ENCODE peak calls at places on chromosomes 2 and 18, in five cellular contexts. B is HCT116, H is GM23248, N is IMR-90, W is endothelial cell of umbilical vein. S is an unnamed sample.

GRCh38 chr18:13418013-13418710 is 199.6 kb downstream of the LDLRAD4 start:
- DNase-seq in W (no peak), N (no peak), H (no peak), B (no peak), S (no peak)

GRCh38 chr2:25417715-25418369 is 76.1 kb upstream of the DNMT3A start:
- DNase-seq in W (no peak), N (no peak), H (no peak), B (peak), S (no peak)

GRCh38 chr2:64831977-64832328 is 157.2 kb upstream of the SLC1A4 start:
- DNase-seq in N (no peak), W (no peak), B (no peak), H (no peak), S (no peak)

GRCh38 chr2:11688222-11689069 is 18.5 kb upstream of the NTSR2 start:
- DNase-seq in H (peak), W (peak), N (peak), B (peak), S (peak)

GRCh38 chr2:74702001-74702715 is 48.1 kb downstream of the SEMA4F start:
- DNase-seq in N (no peak), B (no peak), H (no peak), W (no peak), S (no peak)

GRCh38 chr2:11573418-11574175 is 39.8 kb downstream of the GREB1 start:
- DNase-seq in B (no peak), H (no peak), N (peak), W (no peak), S (no peak)

GRCh38 chr2:164933751-164934189 is 21.6 kb downstream of the SLC38A11 start:
- DNase-seq in N (no peak), B (no peak), H (no peak), W (no peak), S (no peak)

GRCh38 chr2:216373896-216374295 is 1.6 kb upstream of the MARCHF4 start:
- DNase-seq in N (peak), B (no peak), W (no peak), H (no peak), S (no peak)

GRCh38 chr2:160228141-160228963 is 28.3 kb upstream of the ITGB6 start:
- DNase-seq in B (no peak), H (peak), W (peak), N (peak), S (peak)

GRCh38 chr2:43311276-43311675 is 84.9 kb upstream of the ZFP36L2 start:
- DNase-seq in B (no peak), N (peak), W (peak), H (peak), S (peak)

GRCh38 chr18:78926243-78926615 is 53.4 kb upstream of the SALL3 start:
- DNase-seq in H (no peak), B (no peak), N (no peak), W (no peak), S (no peak)

GRCh38 chr2:236955675-236956618 is 129.7 kb upstream of the COPS8 start:
- DNase-seq in H (no peak), B (no peak), N (no peak), W (no peak), S (no peak)

GRCh38 chr2:127645395-127646291 is at the start of gene GPR17:
- DNase-seq in N (no peak), B (no peak), H (no peak), W (no peak), S (no peak)

GRCh38 chr2:3078684-3079083 is 298.9 kb downstream of the EIPR1 start:
- DNase-seq in W (no peak), N (no peak), B (no peak), H (peak), S (no peak)

GRCh38 chr2:10900216-10901109 is 11.3 kb upstream of the KCNF1 start:
- DNase-seq in N (peak), H (peak), W (no peak), B (peak), S (peak)

GRCh38 chr2:210303498-210303897 is 11.5 kb downstream of the MYL1 start:
- DNase-seq in B (no peak), W (no peak), N (no peak), H (no peak), S (no peak)

GRCh38 chr18:7633171-7633570 is 66.1 kb downstream of the PTPRM start:
- DNase-seq in N (no peak), B (no peak), H (peak), W (no peak), S (no peak)

GRCh38 chr18:43665239-43665788 is 388.0 kb upstream of the SYT4 start:
- DNase-seq in H (peak), N (peak), B (no peak), W (no peak), S (peak)

GRCh38 chr2:48173141-48173540 is 266.8 kb upstream of the FBXO11 start:
- DNase-seq in W (no peak), H (no peak), N (no peak), B (no peak), S (peak)

GRCh38 chr2:100321881-100322820 is at the start of gene LONRF2:
- DNase-seq in W (no peak), B (no peak), H (peak), N (no peak), S (no peak)

GRCh38 chr18:58176915-58177717 is 133.1 kb downstream of the NEDD4L start:
- DNase-seq in N (peak), W (peak), B (no peak), H (peak), S (peak)

GRCh38 chr2:66537001-66537400 is 102.1 kb downstream of the MEIS1 start:
- DNase-seq in H (no peak), B (no peak), W (no peak), N (no peak), S (no peak)

GRCh38 chr2:72999729-73000725 is 71.5 kb downstream of the SFXN5 start:
- DNase-seq in N (peak), H (peak), B (no peak), W (peak), S (peak)

GRCh38 chr2:111689899-111690298 is 194.1 kb downstream of the ANAPC1 start:
- DNase-seq in H (no peak), W (no peak), B (no peak), N (no peak), S (no peak)

GRCh38 chr2:36706451-36706850 is 9.9 kb downstream of the VIT start:
- DNase-seq in H (peak), W (no peak), N (no peak), B (no peak), S (no peak)

GRCh38 chr2:158754303-158754611 is 40.9 kb upstream of the DAPL1 start:
- DNase-seq in H (no peak), B (no peak), W (no peak), N (no peak), S (no peak)

GRCh38 chr2:27705851-27706622 is 42.3 kb downstream of the SLC4A1AP start:
- DNase-seq in N (peak), B (peak), H (peak), W (peak), S (peak)

GRCh38 chr18:76449110-76449453 is 46.0 kb downstream of the ZNF516 start:
- DNase-seq in H (no peak), N (no peak), B (no peak), W (no peak), S (no peak)

GRCh38 chr18:39188278-39188677 is 1622.7 kb upstream of the CELF4 start:
- DNase-seq in N (no peak), B (no peak), H (no peak), W (no peak), S (no peak)

GRCh38 chr18:79523221-79523737 is 127.5 kb downstream of the NFATC1 start:
- DNase-seq in B (no peak), H (no peak), W (no peak), N (no peak), S (no peak)

GRCh38 chr2:146238254-146238961 is 1606.4 kb upstream of the ACVR2A start:
- DNase-seq in W (no peak), B (no peak), H (no peak), N (no peak), S (no peak)

GRCh38 chr2:55111230-55111569 is 60.9 kb upstream of the RTN4 start:
- DNase-seq in B (no peak), W (no peak), H (no peak), N (no peak), S (no peak)
- H2AFZ ChIP-seq in B (no peak), W (peak), H (peak), N (peak), S (no peak)

GRCh38 chr2:101987832-101988231 is 3.9 kb upstream of the IL1R2 start:
- DNase-seq in B (no peak), N (no peak), W (no peak), H (peak), S (no peak)
- H2AFZ ChIP-seq in B (no peak), N (no peak), W (no peak), H (no peak), S (no peak)

GRCh38 chr18:72866901-72867701 is 686 bp downstream of the NETO1 start:
- DNase-seq in H (no peak), B (no peak), N (no peak), W (no peak), S (peak)
- H2AFZ ChIP-seq in H (no peak), B (no peak), N (peak), W (no peak), S (peak)

DNA sequence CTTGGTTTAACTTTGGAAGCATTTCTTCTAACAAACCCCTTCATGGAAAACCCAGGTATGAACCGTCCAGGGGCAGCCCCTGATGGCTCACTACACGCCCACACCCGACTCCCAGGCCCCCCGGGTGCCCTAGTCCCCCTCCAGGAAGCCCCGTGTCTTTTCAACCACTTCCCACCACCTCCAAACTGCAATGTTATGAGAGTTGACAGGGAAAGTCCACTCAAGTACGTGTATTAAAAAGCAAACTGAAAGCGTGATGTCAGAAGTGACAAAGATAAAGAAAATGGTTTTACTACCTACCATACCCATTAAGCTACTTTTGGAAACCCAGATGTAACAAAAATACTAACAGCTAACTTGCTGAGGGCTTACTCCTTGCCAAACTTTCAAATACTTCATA is 51.5 kb downstream of the L3MBTL4 start:
- DNase-seq in N (no peak), H (no peak), B (no peak), W (no peak), S (no peak)
- H2AFZ ChIP-seq in N (no peak), H (no peak), B (no peak), W (no peak), S (no peak)